ENCODE peak calls at places on chromosomes 3 and 15, in four cellular contexts. N is ovary, Z is spleen, O is transverse colon. F is an unnamed sample.
A peak's percentile ranks its signal among the peaks of the same experiment; 100 is the strongest.

GRCh38 chr15:97652700-97653167 is 307.8 kb upstream of the ARRDC4 start:
- DNase-seq in N (no peak), Z (no peak), O (peak; percentile 18), F (no peak)

GRCh38 chr3:13815088-13815683 is 64.7 kb downstream of the WNT7A start:
- DNase-seq in N (no peak), Z (peak; percentile 40), O (no peak), F (no peak)

GRCh38 chr15:24956131-24956838 is 1.5 kb downstream of the SNRPN start:
- DNase-seq in O (peak; percentile 78), N (peak; percentile 80), Z (peak; percentile 91), F (peak; percentile 93)

GRCh38 chr3:30779686-30780287 is 114.7 kb downstream of the GADL1 start:
- DNase-seq in Z (no peak), N (no peak), O (no peak), F (no peak)

GRCh38 chr3:149898771-149899170 is 71.9 kb downstream of the PFN2 start:
- DNase-seq in N (no peak), Z (no peak), O (no peak), F (no peak)

GRCh38 chr3:196994056-196994455 is 25.4 kb upstream of the PIGZ start:
- DNase-seq in N (no peak), O (no peak), Z (peak; percentile 36), F (no peak)

GRCh38 chr15:74053941-74054529 is 28.3 kb downstream of the GOLGA6A start:
- DNase-seq in N (peak; percentile 85), O (peak; percentile 80), Z (peak; percentile 90), F (peak; percentile 71)

GRCh38 chr3:197749315-197749600 is 425 bp upstream of the FYTTD1 start:
- DNase-seq in Z (no peak), N (no peak), O (peak; percentile 63), F (no peak)

GRCh38 chr3:29274667-29275066 is 6.2 kb upstream of the RBMS3 start:
- DNase-seq in N (no peak), O (no peak), Z (no peak), F (no peak)

GRCh38 chr3:13149331-13150203 is 76.3 kb upstream of the IQSEC1 start:
- DNase-seq in N (no peak), Z (peak; percentile 59), O (peak; percentile 4), F (no peak)

GRCh38 chr3:3127432-3128010 is 781 bp downstream of the TRNT1 start:
- DNase-seq in N (no peak), O (no peak), Z (peak; percentile 72), F (no peak)

GRCh38 chr3:56780935-56781334 is 20.8 kb downstream of the ARHGEF3 start:
- DNase-seq in N (no peak), Z (no peak), O (no peak), F (no peak)

GRCh38 chr3:171809513-171810277 is 588 bp downstream of the PLD1 start:
- DNase-seq in O (peak; percentile 76), N (peak; percentile 75), Z (peak; percentile 92), F (peak; percentile 75)

GRCh38 chr15:90208372-90208771 is 7.2 kb downstream of the SEMA4B start:
- DNase-seq in O (no peak), N (no peak), Z (no peak), F (no peak)

GRCh38 chr3:70298385-70298784 is 14.1 kb downstream of the MDFIC2 start:
- DNase-seq in O (no peak), Z (no peak), N (no peak), F (no peak)

GRCh38 chr3:98041350-98041749 is 6.2 kb upstream of the GABRR3 start:
- DNase-seq in Z (no peak), N (no peak), O (no peak), F (no peak)

GRCh38 chr15:70160803-70161565 is 63.3 kb upstream of the TLE3 start:
- DNase-seq in N (no peak), O (no peak), Z (no peak), F (no peak)

GRCh38 chr3:109109574-109109973 is 8.4 kb downstream of the MORC1 start:
- DNase-seq in N (no peak), O (no peak), Z (no peak), F (no peak)

GRCh38 chr3:196645091-196645490 is 5.6 kb downstream of the NRROS start:
- DNase-seq in N (no peak), O (no peak), Z (no peak), F (no peak)

GRCh38 chr15:79593119-79593869 is 161.2 kb downstream of the MINAR1 start:
- DNase-seq in O (no peak), N (no peak), Z (no peak), F (no peak)

GRCh38 chr3:45026957-45027356 is 854 bp downstream of the CLEC3B start:
- DNase-seq in Z (no peak), O (peak; percentile 32), N (peak; percentile 54), F (peak; percentile 71)

GRCh38 chr15:70433583-70434288 is 329.6 kb downstream of the UACA start:
- DNase-seq in N (no peak), Z (no peak), O (no peak), F (no peak)

GRCh38 chr3:129429597-129429996 is 1.2 kb upstream of the EFCAB12 start:
- DNase-seq in Z (peak; percentile 74), N (no peak), O (no peak), F (no peak)

GRCh38 chr3:56320907-56321306 is 147.4 kb downstream of the ERC2 start:
- DNase-seq in N (no peak), Z (no peak), O (no peak), F (no peak)

GRCh38 chr3:129130291-129130813 is 8.7 kb upstream of the RAB43 start:
- DNase-seq in N (no peak), O (no peak), Z (peak; percentile 54), F (no peak)

GRCh38 chr3:181726351-181727121 is 14.8 kb downstream of the SOX2 start:
- DNase-seq in N (no peak), Z (no peak), O (no peak), F (no peak)

GRCh38 chr3:181724432-181724740 is 12.7 kb downstream of the SOX2 start:
- DNase-seq in N (no peak), Z (no peak), O (no peak), F (no peak)

GRCh38 chr3:181727122-181728036 is 15.7 kb downstream of the SOX2 start:
- DNase-seq in N (no peak), O (no peak), Z (no peak), F (no peak)

GRCh38 chr3:181725033-181725775 is 13.5 kb downstream of the SOX2 start:
- DNase-seq in Z (no peak), N (no peak), O (no peak), F (no peak)

GRCh38 chr3:181725830-181726229 is 14.1 kb downstream of the SOX2 start:
- DNase-seq in Z (no peak), O (no peak), N (no peak), F (no peak)
- H3K4me3 ChIP-seq in Z (no peak overlapping the region), O (no peak overlapping the region), N (no peak overlapping the region), F (no peak overlapping the region)

GRCh38 chr3:54374214-54374855 is 252.0 kb downstream of the CACNA2D3 start:
- DNase-seq in O (peak; percentile 41), N (no peak), Z (no peak), F (no peak)
- TF ChIP-seq CTCF in O (peak; percentile 50), N (no peak), Z (peak; percentile 27), F (no peak)

GRCh38 chr15:40405501-40406381 is at the start of gene IVD:
- DNase-seq in N (peak; percentile 95), O (peak; percentile 95), Z (peak; percentile 97), F (peak; percentile 88)
- TF ChIP-seq POLR2A in N (peak; percentile 75), O (peak; percentile 79), Z (no peak), F (no peak)

GRCh38 chr3:5190147-5190791 is 2.8 kb downstream of the EDEM1 start:
- DNase-seq in N (no peak), Z (no peak), O (no peak), F (no peak)
- H3K4me3 ChIP-seq in N (no peak overlapping the region), Z (peak overlapping the region; percentile 88), O (no peak overlapping the region), F (no peak overlapping the region)

GRCh38 chr3:142129516-142130171 is 19.7 kb downstream of the TFDP2 start:
- DNase-seq in Z (no peak), N (no peak), O (no peak), F (no peak)
- TF ChIP-seq CTCF in Z (no peak), N (no peak), O (no peak), F (no peak)

GRCh38 chr3:9795212-9795611 is 2.3 kb downstream of the ARPC4 start:
- DNase-seq in O (no peak), Z (no peak), N (no peak), F (no peak)
- TF ChIP-seq POLR2A in O (no peak), Z (no peak), N (no peak), F (no peak)